ENCODE peak calls at places on chromosomes 16 and 17, in ten cellular contexts. C, Y, L, R, P, A, Q, F, N and D are unnamed samples.

GRCh38 chr16:87661561-87661960 is 59.3 kb downstream of the JPH3 start:
- DNase-seq in L (peak), A (no peak), Q (peak), Y (peak), C (peak), R (peak), P (peak), F (peak), N (no peak), D (no peak)

GRCh38 chr16:47061204-47061603 is 82.5 kb downstream of the NETO2 start:
- DNase-seq in P (no peak), Q (no peak), A (no peak), Y (no peak), C (no peak), N (no peak), L (no peak), R (no peak), F (no peak), D (no peak)

GRCh38 chr17:7695586-7695985 is 7.3 kb downstream of the WRAP53 start:
- DNase-seq in R (no peak), L (no peak), F (no peak), Q (no peak), A (no peak), P (no peak), N (no peak), Y (no peak), C (no peak), D (no peak)

GRCh38 chr17:41907633-41908539 is 10.9 kb downstream of the ACLY start:
- DNase-seq in L (no peak), P (no peak), C (no peak), N (no peak), F (no peak), Y (peak), Q (no peak), A (no peak), R (peak), D (no peak)

GRCh38 chr16:69501956-69502457 is 63.8 kb upstream of the NFAT5 start:
- DNase-seq in F (peak), P (no peak), Y (no peak), C (no peak), Q (no peak), L (no peak), R (no peak), N (no peak), A (no peak), D (no peak)

GRCh38 chr17:7997186-7997585 is 5.2 kb upstream of the GUCY2D start:
- DNase-seq in Q (peak), P (no peak), C (no peak), Y (peak), N (no peak), L (peak), A (no peak), R (peak), F (peak), D (no peak)

GRCh38 chr17:82034371-82035011 is 3.0 kb downstream of the DCXR start:
- DNase-seq in C (no peak), L (no peak), R (no peak), P (no peak), A (no peak), N (no peak), F (no peak), Q (no peak), Y (no peak), D (no peak)

GRCh38 chr17:30831257-30831656 is 509 bp upstream of the ATAD5 start:
- DNase-seq in R (peak), P (no peak), F (peak), C (no peak), Q (no peak), L (peak), A (no peak), Y (peak), N (no peak), D (no peak)

GRCh38 chr17:73138541-73139138 is 26.2 kb upstream of the SSTR2 start:
- DNase-seq in Y (no peak), Q (no peak), L (no peak), A (no peak), R (peak), N (no peak), C (no peak), F (no peak), P (peak), D (no peak)

GRCh38 chr16:72241930-72242329 is 70.0 kb upstream of the PMFBP1 start:
- DNase-seq in C (no peak), L (peak), Q (peak), Y (peak), R (peak), F (peak), P (peak), N (no peak), A (peak), D (peak)

GRCh38 chr17:57940653-57941329 is 14.4 kb downstream of the CUEDC1 start:
- DNase-seq in A (no peak), R (no peak), Q (no peak), P (no peak), C (no peak), Y (no peak), F (peak), L (no peak), N (no peak), D (no peak)

GRCh38 chr16:83931556-83931955 is 21.5 kb upstream of the OSGIN1 start:
- DNase-seq in Y (no peak), R (no peak), Q (no peak), C (no peak), L (no peak), A (no peak), F (no peak), P (no peak), N (no peak), D (no peak)

GRCh38 chr17:81120695-81121621 is 44.3 kb upstream of the PVALEF start:
- DNase-seq in P (no peak), L (no peak), C (no peak), A (no peak), N (no peak), Y (no peak), Q (no peak), F (no peak), R (no peak), D (no peak)

GRCh38 chr17:81189670-81190530 is 23.9 kb upstream of the AATK start:
- DNase-seq in F (no peak), Y (no peak), N (no peak), A (no peak), C (no peak), Q (no peak), R (peak), L (no peak), P (no peak), D (no peak)

GRCh38 chr17:75242461-75243042 is 18.9 kb downstream of the GGA3 start:
- DNase-seq in P (no peak), C (no peak), F (no peak), Y (no peak), Q (no peak), L (no peak), R (no peak), N (peak), A (no peak), D (no peak)

GRCh38 chr16:23757937-23758619 is 3.3 kb downstream of the CHP2 start:
- DNase-seq in Q (no peak), N (no peak), F (no peak), L (no peak), Y (no peak), R (no peak), C (no peak), P (no peak), A (no peak), D (no peak)

GRCh38 chr17:49495842-49496182 is 719 bp downstream of the NGFR start:
- DNase-seq in R (no peak), C (no peak), P (no peak), L (no peak), Y (no peak), F (no peak), Q (no peak), N (no peak), A (no peak), D (no peak)

GRCh38 chr17:588519-588918 is 126.1 kb downstream of the VPS53 start:
- DNase-seq in P (no peak), Y (no peak), C (no peak), Q (no peak), N (no peak), A (no peak), F (no peak), R (no peak), L (peak), D (no peak)

GRCh38 chr16:23855010-23855409 is 19.2 kb downstream of the PRKCB start:
- DNase-seq in L (no peak), R (no peak), A (no peak), Y (no peak), P (no peak), Q (no peak), N (no peak), F (no peak), C (no peak), D (no peak)

GRCh38 chr17:17811381-17812210 is 25.2 kb downstream of the SREBF1 start:
- DNase-seq in F (no peak), P (no peak), Y (no peak), Q (no peak), L (peak), R (no peak), A (no peak), N (no peak), C (no peak), D (peak)
- H3K4me3 ChIP-seq in F (no peak), P (no peak), Y (no peak), Q (no peak), L (no peak), R (no peak), A (no peak), N (no peak), C (no peak), D (no peak)

GRCh38 chr17:56047321-56047720 is 106.0 kb upstream of the ANKFN1 start:
- DNase-seq in Y (no peak), L (no peak), R (no peak), P (no peak), Q (no peak), F (no peak), N (no peak), C (no peak), A (no peak), D (no peak)

GRCh38 chr17:56045907-56046306 is 107.4 kb upstream of the ANKFN1 start:
- DNase-seq in P (no peak), R (no peak), N (no peak), Y (no peak), L (no peak), Q (no peak), C (no peak), A (no peak), F (no peak), D (no peak)
- H3K4me3 ChIP-seq in P (no peak), R (no peak), N (no peak), Y (no peak), L (no peak), Q (no peak), C (no peak), A (no peak), F (no peak), D (no peak)

GRCh38 chr17:3557768-3558583 is at the start of gene TRPV3:
- DNase-seq in P (no peak), C (peak), L (peak), A (no peak), Q (peak), N (peak), R (peak), F (peak), Y (no peak), D (no peak)

GRCh38 chr17:3556239-3556904 is 1.2 kb downstream of the TRPV3 start:
- DNase-seq in Q (no peak), C (no peak), L (no peak), A (no peak), F (peak), Y (no peak), N (no peak), P (no peak), R (no peak), D (no peak)

GRCh38 chr17:3559270-3559645 is 1.6 kb upstream of the TRPV3 start:
- DNase-seq in N (no peak), L (no peak), C (no peak), R (no peak), P (no peak), Y (no peak), A (no peak), F (no peak), Q (no peak), D (no peak)

GRCh38 chr17:3556905-3557767 is 476 bp downstream of the TRPV3 start:
- DNase-seq in N (no peak), L (no peak), Q (no peak), Y (no peak), F (peak), C (no peak), A (no peak), R (no peak), P (no peak), D (no peak)

DNA sequence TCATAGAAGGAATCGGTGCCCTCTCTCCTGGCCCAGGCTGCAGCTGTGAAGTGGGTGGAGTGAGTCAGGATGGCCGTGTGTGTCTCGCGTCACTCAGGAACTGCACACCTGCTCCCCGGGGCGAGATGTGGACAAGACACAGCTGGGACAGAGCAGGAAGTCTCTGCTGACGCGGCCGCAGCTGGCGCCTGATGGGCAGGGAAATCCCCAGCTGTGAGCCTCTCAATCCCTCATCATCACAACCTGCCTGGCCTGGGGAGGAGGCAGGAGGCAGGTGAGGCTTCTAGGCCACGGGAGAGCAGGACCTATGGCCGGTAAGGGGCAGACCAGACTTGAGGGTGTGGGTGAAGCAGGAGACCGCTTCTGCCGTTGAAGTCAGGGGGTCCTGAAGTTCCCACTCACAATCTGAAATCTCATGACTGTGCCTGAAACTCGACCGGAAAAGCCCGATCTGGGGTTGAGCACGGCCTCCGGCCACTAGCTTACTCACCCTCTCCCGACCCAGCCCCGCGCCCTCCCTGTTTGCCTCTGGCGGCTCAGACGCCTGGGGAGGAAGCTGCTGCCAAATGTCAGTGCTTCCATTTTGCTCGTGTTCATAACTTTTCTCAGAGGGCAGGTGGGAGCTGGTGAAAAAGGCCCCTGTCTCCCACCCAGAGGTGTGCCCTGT is 1.1 kb upstream of the TRPV3 start:
- DNase-seq in F (peak), Y (peak), C (no peak), A (no peak), P (no peak), N (peak), L (peak), R (peak), Q (peak), D (no peak)
- H3K4me3 ChIP-seq in F (peak), Y (no peak), C (no peak), A (no peak), P (no peak), N (no peak), L (peak), R (no peak), Q (no peak), D (no peak)

DNA sequence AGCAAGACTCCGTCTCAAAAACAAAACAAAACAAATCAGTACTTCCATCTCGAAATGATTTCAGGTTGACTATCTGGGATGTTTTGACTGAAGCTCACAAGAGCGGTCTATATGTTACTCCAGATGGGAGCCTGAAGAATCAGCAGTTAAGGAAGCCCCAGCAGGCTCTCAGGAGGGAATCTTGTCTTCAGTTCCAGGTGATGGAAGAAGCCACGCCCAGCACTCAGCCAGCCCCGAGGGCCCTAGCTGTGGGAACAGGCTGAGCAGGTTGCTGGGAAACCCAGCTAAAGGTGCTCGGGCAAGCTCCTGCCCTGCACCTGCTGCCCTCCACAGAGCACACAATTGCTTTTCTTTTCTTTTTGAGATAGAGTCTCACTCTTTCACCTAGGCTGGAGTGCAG is 32.4 kb downstream of the WIPI1 start:
- DNase-seq in P (no peak), Y (no peak), L (no peak), R (no peak), A (no peak), C (no peak), F (no peak), Q (peak), N (no peak), D (no peak)
- H3K4me3 ChIP-seq in P (no peak), Y (no peak), L (no peak), R (no peak), A (no peak), C (no peak), F (no peak), Q (no peak), N (no peak), D (no peak)

GRCh38 chr17:61395409-61395982 is 4.1 kb upstream of the TBX2 start:
- DNase-seq in F (no peak), N (no peak), C (no peak), Y (no peak), L (no peak), R (no peak), P (no peak), Q (no peak), A (no peak), D (no peak)
- H3K4me3 ChIP-seq in F (no peak), N (no peak), C (no peak), Y (peak), L (peak), R (no peak), P (peak), Q (no peak), A (no peak), D (no peak)

GRCh38 chr17:67716405-67716798 is 1.3 kb upstream of the NOL11 start:
- DNase-seq in P (no peak), R (no peak), C (no peak), L (no peak), Y (no peak), N (no peak), F (peak), Q (no peak), A (no peak), D (no peak)
- H3K4me3 ChIP-seq in P (no peak), R (no peak), C (no peak), L (no peak), Y (no peak), N (no peak), F (peak), Q (no peak), A (no peak), D (no peak)

DNA sequence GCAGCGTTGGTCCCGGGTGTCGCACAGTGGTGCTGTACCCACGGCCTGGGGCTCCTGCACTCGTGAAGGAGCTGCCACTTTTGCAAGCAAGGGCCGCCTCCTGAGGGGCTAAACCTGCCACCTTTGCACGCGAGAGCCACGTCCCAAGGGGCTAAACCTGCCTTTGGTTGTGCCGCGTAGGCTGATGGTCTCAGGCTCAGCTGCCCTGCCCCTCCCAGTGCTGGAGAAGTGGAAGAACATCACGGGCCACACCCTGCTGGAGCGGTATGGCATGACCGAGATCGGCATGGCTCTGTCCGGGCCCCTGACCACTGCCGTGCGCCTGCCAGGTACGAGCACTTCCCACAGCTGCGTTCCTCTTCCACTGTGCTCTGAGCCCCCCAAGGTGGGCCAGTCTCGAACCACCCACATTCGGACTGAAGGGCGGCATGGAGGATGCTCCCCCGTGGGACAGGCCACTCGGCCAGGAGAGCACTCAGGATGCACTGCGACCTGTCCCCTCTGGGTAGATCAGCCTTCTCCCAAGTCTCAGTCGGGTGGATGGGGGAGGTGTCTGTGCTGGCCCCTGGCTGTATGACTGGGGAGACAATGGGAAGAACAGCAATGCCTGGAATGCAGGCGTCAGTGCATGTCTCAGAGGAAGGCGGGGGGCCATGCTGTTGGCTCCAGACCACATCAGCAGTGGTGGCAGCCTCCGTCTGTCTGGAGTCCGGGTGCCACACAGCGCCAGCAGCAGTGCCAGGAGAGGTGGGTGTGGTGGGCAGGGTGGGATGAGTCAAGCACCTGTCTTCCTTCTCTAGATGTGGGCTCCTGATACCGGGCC is 20.7 kb downstream of the ACSF3 start:
- DNase-seq in Y (no peak), P (no peak), R (no peak), C (no peak), Q (no peak), L (peak), N (peak), F (peak), A (no peak), D (peak)
- H3K4me3 ChIP-seq in Y (no peak), P (no peak), R (no peak), C (peak), Q (no peak), L (no peak), N (peak), F (peak), A (no peak), D (no peak)

GRCh38 chr17:28553000-28553505 is 629 bp upstream of the UNC119 start:
- DNase-seq in Q (no peak), N (no peak), Y (no peak), C (no peak), A (no peak), R (no peak), P (no peak), F (no peak), L (no peak), D (no peak)
- H3K4me3 ChIP-seq in Q (no peak), N (no peak), Y (no peak), C (peak), A (no peak), R (peak), P (peak), F (no peak), L (no peak), D (no peak)

DNA sequence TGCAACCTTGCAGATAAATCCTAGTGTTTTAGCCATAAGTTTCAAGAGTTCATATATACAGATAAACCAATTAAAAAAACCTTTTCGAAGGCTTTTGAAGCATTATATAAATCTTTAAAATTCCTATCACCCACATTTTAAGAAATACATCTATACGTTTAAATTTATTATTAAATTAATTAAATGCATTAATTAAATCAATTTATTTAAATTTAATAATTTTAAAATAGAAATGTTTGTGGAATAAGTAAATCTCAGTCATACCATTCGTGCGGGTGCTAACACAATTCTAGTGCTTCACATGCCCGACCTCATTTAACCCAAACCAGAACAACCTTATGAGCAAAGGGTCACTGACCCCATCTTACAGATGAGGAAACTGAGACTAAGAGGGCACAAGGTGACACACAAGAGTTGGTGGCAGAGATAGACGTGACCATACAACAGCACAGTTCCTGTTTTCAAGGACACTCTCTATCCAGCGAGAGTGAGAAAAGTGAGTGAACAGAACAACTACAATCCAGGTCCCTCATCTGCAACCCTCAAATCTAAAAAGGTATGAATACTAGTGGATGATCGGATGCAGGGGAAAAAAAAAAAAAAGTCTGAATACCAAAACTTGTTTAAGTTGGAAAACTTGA is 1.4 kb downstream of the NSMCE1 start:
- DNase-seq in L (no peak), A (no peak), N (no peak), Y (no peak), C (peak), P (no peak), Q (no peak), F (peak), R (no peak), D (no peak)
- H3K4me3 ChIP-seq in L (no peak), A (no peak), N (no peak), Y (no peak), C (no peak), P (no peak), Q (no peak), F (no peak), R (peak), D (no peak)

DNA sequence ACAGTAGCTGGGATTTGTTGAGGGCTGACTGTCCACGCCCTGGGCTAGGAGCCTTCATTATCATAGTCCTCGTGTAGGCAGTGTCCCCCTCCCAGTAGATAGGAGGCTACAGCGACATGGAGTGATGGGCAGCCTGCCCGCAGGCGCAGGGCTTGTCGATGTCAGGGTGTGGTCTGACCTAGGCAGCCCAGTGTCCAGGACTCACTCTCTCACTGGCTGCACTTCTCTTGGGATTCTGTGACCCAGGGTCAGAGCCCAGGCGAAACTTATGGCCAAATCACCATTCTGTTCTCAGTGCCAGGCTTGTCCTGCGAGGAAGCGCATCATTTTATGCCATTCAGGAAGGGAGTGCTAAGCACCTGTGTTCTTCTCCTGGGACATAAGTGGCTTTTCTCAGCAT is 32.6 kb downstream of the SHISA6 start:
- DNase-seq in N (no peak), R (no peak), C (no peak), Y (no peak), L (no peak), A (no peak), Q (no peak), F (no peak), P (no peak), D (no peak)
- H3K4me3 ChIP-seq in N (no peak), R (no peak), C (no peak), Y (no peak), L (no peak), A (no peak), Q (no peak), F (no peak), P (no peak), D (no peak)